ENCODE peak calls at places on chromosome 15, in seven cellular contexts. P, N, G, M, E, V and O are unnamed samples. For H3K4me1 and H3K27me3, the result is how much of the 10 kb centered on the place peaks cover.

GRCh38 chr15:69881760-69882159 is 216.0 kb downstream of the TLE3 start:
- DNase-seq in M (no peak), N (no peak), V (no peak), G (no peak), E (no peak), P (no peak), O (no peak)

GRCh38 chr15:51907136-51907862 is 64.3 kb downstream of the LEO1 start:
- DNase-seq in N (no peak), E (no peak), V (peak), M (no peak), P (no peak), G (no peak), O (no peak)

GRCh38 chr15:52171807-52172206 is 19.4 kb downstream of the GNB5 start:
- DNase-seq in P (no peak), G (no peak), M (no peak), V (no peak), E (no peak), N (no peak), O (no peak)

GRCh38 chr15:70451861-70452653 is 311.3 kb downstream of the UACA start:
- DNase-seq in G (no peak), M (no peak), N (no peak), E (no peak), V (no peak), P (no peak), O (no peak)

GRCh38 chr15:85831415-85832113 is 36.8 kb upstream of the KLHL25 start:
- DNase-seq in G (peak), P (peak), N (peak), E (no peak), M (no peak), V (peak), O (peak)

GRCh38 chr15:34179257-34179656 is 30.6 kb downstream of the KATNBL1 start:
- DNase-seq in P (no peak), E (no peak), V (no peak), G (no peak), N (no peak), M (no peak), O (no peak)

GRCh38 chr15:55742927-55743614 is at the start of gene PRTG:
- DNase-seq in E (no peak), M (no peak), N (peak), G (peak), V (peak), P (peak), O (peak)

GRCh38 chr15:83287541-83288027 is 3.1 kb upstream of the BNC1 start:
- DNase-seq in M (no peak), V (no peak), P (no peak), E (no peak), G (no peak), N (no peak), O (no peak)

GRCh38 chr15:53982876-53983275 is 4.6 kb downstream of the UNC13C start:
- DNase-seq in V (no peak), P (no peak), N (no peak), M (no peak), G (no peak), E (no peak), O (no peak)

GRCh38 chr15:52558196-52558595 is 10.6 kb downstream of the ARPP19 start:
- DNase-seq in G (no peak), M (peak), P (no peak), V (peak), N (no peak), E (no peak), O (no peak)

GRCh38 chr15:72782274-72782992 is 1.1 kb downstream of the ADPGK start:
- DNase-seq in N (no peak), P (no peak), M (no peak), G (no peak), E (no peak), V (no peak), O (no peak)

GRCh38 chr15:75712668-75713337 is at the start of gene CSPG4:
- DNase-seq in E (no peak), P (peak), M (no peak), V (peak), N (no peak), G (peak), O (peak)

GRCh38 chr15:22895465-22896190 is 57.2 kb downstream of the NIPA2 start:
- DNase-seq in E (no peak), G (no peak), N (no peak), M (no peak), V (no peak), P (no peak), O (no peak)

GRCh38 chr15:38002883-38003477 is 68.5 kb downstream of the TMCO5A start:
- DNase-seq in M (no peak), N (no peak), P (peak), E (no peak), G (peak), V (peak), O (peak)

GRCh38 chr15:25724899-25725298 is 138.2 kb downstream of the ATP10A start:
- DNase-seq in P (no peak), V (no peak), N (no peak), M (no peak), E (no peak), G (no peak), O (no peak)

GRCh38 chr15:35383511-35383910 is 162.5 kb downstream of the DPH6 start:
- DNase-seq in G (no peak), P (no peak), V (no peak), M (no peak), N (no peak), E (no peak), O (no peak)

GRCh38 chr15:69758810-69759410 is 306.3 kb downstream of the RPLP1 start:
- DNase-seq in N (no peak), E (peak), G (peak), M (peak), P (no peak), V (no peak), O (peak)

GRCh38 chr15:69797051-69797595 is 300.6 kb downstream of the TLE3 start:
- DNase-seq in G (no peak), N (peak), M (no peak), V (no peak), P (no peak), E (no peak), O (no peak)

GRCh38 chr15:33975023-33975565 is 6.8 kb downstream of the CHRM5 start:
- DNase-seq in G (no peak), E (no peak), M (no peak), V (no peak), P (no peak), N (no peak), O (no peak)

GRCh38 chr15:62066663-62067447 is at the start of gene C2CD4A:
- DNase-seq in M (peak), E (peak), G (peak), N (no peak), P (peak), V (peak), O (peak)

GRCh38 chr15:91627473-91628309 is 225.8 kb upstream of the SLCO3A1 start:
- DNase-seq in V (peak), N (no peak), P (peak), M (no peak), G (peak), E (no peak), O (peak)

GRCh38 chr15:66848666-66849392 is 146.8 kb downstream of the SMAD6 start:
- DNase-seq in V (no peak), G (no peak), P (no peak), M (no peak), E (no peak), N (no peak), O (no peak)

GRCh38 chr15:85543741-85544155 is 163.3 kb downstream of the AKAP13 start:
- DNase-seq in M (no peak), V (peak), N (peak), P (peak), E (peak), G (peak), O (peak)

GRCh38 chr15:41935566-41936020 is 36.8 kb downstream of the EHD4 start:
- DNase-seq in E (no peak), G (no peak), N (no peak), V (no peak), M (no peak), P (no peak), O (no peak)

GRCh38 chr15:91032919-91033803 is 10.8 kb upstream of the VPS33B start:
- DNase-seq in G (peak), M (peak), P (peak), E (peak), V (peak), N (no peak), O (no peak)

GRCh38 chr15:26623071-26623470 is 149.8 kb downstream of the GABRB3 start:
- DNase-seq in E (no peak), G (no peak), M (no peak), V (no peak), P (no peak), N (no peak), O (no peak)

GRCh38 chr15:54567408-54568040 is 589.3 kb downstream of the UNC13C start:
- DNase-seq in P (no peak), N (no peak), V (no peak), M (no peak), G (no peak), E (no peak), O (no peak)

GRCh38 chr15:80109388-80109787 is 43.4 kb upstream of the FAH start:
- DNase-seq in N (no peak), M (no peak), E (no peak), P (no peak), G (no peak), V (no peak), O (no peak)

GRCh38 chr15:58431221-58432149 is at the start of gene LIPC:
- DNase-seq in E (no peak), N (no peak), M (no peak), V (no peak), P (no peak), G (no peak), O (no peak)

GRCh38 chr15:62128916-62129315 is 36.2 kb downstream of the C2CD4B start:
- DNase-seq in E (no peak), P (no peak), V (no peak), M (no peak), N (no peak), G (no peak), O (no peak)

GRCh38 chr15:99104788-99105515 is at the start of gene SYNM:
- DNase-seq in M (no peak), V (peak), E (no peak), P (peak), G (peak), N (peak), O (peak)

GRCh38 chr15:74497584-74497983 is 36.6 kb upstream of the UBL7 start:
- DNase-seq in P (no peak), G (no peak), M (no peak), E (no peak), N (no peak), V (no peak), O (no peak)

GRCh38 chr15:72685925-72686794 is at the start of the genes BBS4 and HIGD2B:
- DNase-seq in G (peak), N (peak), P (peak), M (peak), E (peak), V (peak), O (peak)

GRCh38 chr15:68389041-68389930 is 42.7 kb downstream of the ITGA11 start:
- DNase-seq in E (no peak), V (no peak), N (peak), M (no peak), G (no peak), P (no peak), O (no peak)

GRCh38 chr15:74519311-74519710 is 21.7 kb upstream of the ARID3B start:
- DNase-seq in G (no peak), E (no peak), V (no peak), P (no peak), N (no peak), M (no peak), O (no peak)

GRCh38 chr15:78130012-78130353 is 1.3 kb downstream of the CIB2 start:
- DNase-seq in M (no peak), E (no peak), P (no peak), V (no peak), G (no peak), N (no peak), O (no peak)

DNA sequence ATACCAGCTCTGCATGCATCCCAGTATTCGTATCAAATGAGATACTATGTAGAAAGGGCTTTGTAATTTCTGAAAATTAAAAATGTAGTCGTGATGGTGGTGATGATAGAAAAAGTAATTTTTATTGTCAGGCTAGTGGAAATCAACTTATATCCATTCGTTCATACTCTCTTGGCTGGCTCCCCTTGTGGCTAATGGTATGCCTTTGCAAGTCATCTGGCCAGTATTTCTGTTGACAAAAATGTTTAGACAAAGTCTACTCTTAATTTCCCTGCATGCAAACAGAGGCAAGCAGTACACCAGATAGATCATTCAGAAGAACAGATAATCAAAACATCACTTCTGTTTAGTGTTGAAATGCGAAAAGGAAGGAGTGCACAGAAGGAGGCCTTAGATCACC is 49.6 kb upstream of the DUT start:
- DNase-seq in N (no peak), G (no peak), V (no peak), P (no peak), E (no peak), M (no peak), O (no peak)
- H3K27ac ChIP-seq in N (no peak), G (no peak), V (no peak), P (no peak), E (no peak), M (no peak), O (no peak)

GRCh38 chr15:28129261-28129848 is 30.2 kb upstream of the OCA2 start:
- DNase-seq in P (no peak), V (no peak), M (no peak), G (no peak), E (no peak), N (no peak), O (no peak)
- H3K4me1 ChIP-seq in P (under half), V (under half), M (under half), G (under half), E (under half), N (under half), O (under half)

GRCh38 chr15:36878745-36879262 is 221.5 kb downstream of the MEIS2 start:
- DNase-seq in E (no peak), G (no peak), P (no peak), V (no peak), N (no peak), M (no peak), O (no peak)
- H3K27me3 ChIP-seq in E (under half), G (under half), P (under half), V (under half), N (under half), M (half or more), O (under half)

GRCh38 chr15:44530653-44531052 is 6.3 kb upstream of the EIF3J start:
- DNase-seq in M (no peak), E (no peak), P (no peak), V (no peak), N (no peak), G (no peak), O (no peak)

GRCh38 chr15:44535509-44536297 is 1.2 kb upstream of the EIF3J start:
- DNase-seq in N (no peak), G (no peak), E (no peak), V (peak), M (peak), P (no peak), O (peak)

GRCh38 chr15:44535092-44535491 is 1.9 kb upstream of the EIF3J start:
- DNase-seq in P (no peak), M (no peak), G (no peak), N (no peak), V (no peak), E (no peak), O (no peak)

GRCh38 chr15:44529864-44530604 is 6.9 kb upstream of the EIF3J start:
- DNase-seq in E (no peak), M (no peak), N (no peak), V (no peak), P (no peak), G (no peak), O (no peak)

DNA sequence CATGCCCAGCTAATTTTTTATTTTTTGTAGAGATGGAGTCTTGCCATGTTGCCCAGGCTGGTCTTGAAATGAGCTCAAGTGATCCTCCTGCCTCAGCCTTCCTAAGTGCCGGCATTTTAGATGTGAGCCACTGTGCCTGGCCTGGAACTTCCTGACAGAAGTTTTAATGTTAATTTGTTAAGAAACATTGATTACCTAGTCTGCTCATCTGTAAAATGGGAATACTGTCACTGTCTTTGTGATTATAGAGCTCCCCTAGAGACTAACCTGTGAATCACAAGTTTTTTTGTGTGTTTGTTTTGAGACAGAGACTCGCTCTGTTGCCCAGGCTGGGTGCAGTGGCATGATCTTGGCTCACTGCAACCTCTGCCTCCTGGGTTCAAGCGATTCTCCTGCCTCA is 4.3 kb upstream of the EIF3J start:
- DNase-seq in P (no peak), V (no peak), G (no peak), E (no peak), N (no peak), M (no peak), O (no peak)
- H3K27ac ChIP-seq in P (no peak), V (no peak), G (no peak), E (no peak), N (no peak), M (no peak), O (no peak)